ENCODE peak calls at places on chromosomes 16 and 17, in five cellular contexts. One of them, this sample, is unnamed.

GRCh38 chr16:31087971-31088370 is 772 bp downstream of the PRSS53 start:
- DNase-seq in cardiac muscle cell: no peak
- DNase-seq in Peyer's patch: no peak
- DNase-seq in aorta: no peak
- DNase-seq in H7: no peak
- DNase-seq in this sample: no peak

GRCh38 chr16:87441886-87442580 is 49.9 kb downstream of the MAP1LC3B start:
- DNase-seq in H7: no peak
- DNase-seq in cardiac muscle cell: no peak
- DNase-seq in aorta: no peak
- DNase-seq in Peyer's patch: no peak
- DNase-seq in this sample: no peak

GRCh38 chr16:11349599-11350276 is 4.5 kb downstream of the RMI2 start:
- DNase-seq in Peyer's patch: no peak
- DNase-seq in H7: peak
- DNase-seq in cardiac muscle cell: no peak
- DNase-seq in aorta: peak
- DNase-seq in this sample: no peak

GRCh38 chr17:20206068-20206467 is 196.9 kb downstream of the SPECC1 start:
- DNase-seq in cardiac muscle cell: no peak
- DNase-seq in Peyer's patch: no peak
- DNase-seq in aorta: peak
- DNase-seq in H7: no peak
- DNase-seq in this sample: no peak

GRCh38 chr17:45160505-45161287 is 979 bp upstream of the HEXIM2 start:
- DNase-seq in aorta: peak
- DNase-seq in H7: peak
- DNase-seq in cardiac muscle cell: peak
- DNase-seq in Peyer's patch: peak
- DNase-seq in this sample: peak

GRCh38 chr17:17241656-17242055 is 4.7 kb upstream of the FLCN start:
- DNase-seq in cardiac muscle cell: no peak
- DNase-seq in aorta: no peak
- DNase-seq in H7: no peak
- DNase-seq in Peyer's patch: no peak
- DNase-seq in this sample: no peak

GRCh38 chr16:77844801-77845200 is 56.4 kb downstream of the VAT1L start:
- DNase-seq in cardiac muscle cell: no peak
- DNase-seq in aorta: no peak
- DNase-seq in Peyer's patch: no peak
- DNase-seq in H7: no peak
- DNase-seq in this sample: no peak

GRCh38 chr17:19354123-19354522 is 8.4 kb downstream of the B9D1 start:
- DNase-seq in H7: no peak
- DNase-seq in aorta: peak
- DNase-seq in Peyer's patch: no peak
- DNase-seq in cardiac muscle cell: no peak
- DNase-seq in this sample: no peak

GRCh38 chr17:11209906-11210305 is 31.1 kb upstream of the SHISA6 start:
- DNase-seq in Peyer's patch: no peak
- DNase-seq in H7: no peak
- DNase-seq in aorta: no peak
- DNase-seq in cardiac muscle cell: no peak
- DNase-seq in this sample: no peak

GRCh38 chr16:27258241-27258734 is 10.3 kb downstream of the NSMCE1 start:
- DNase-seq in H7: no peak
- DNase-seq in Peyer's patch: no peak
- DNase-seq in aorta: no peak
- DNase-seq in cardiac muscle cell: no peak
- DNase-seq in this sample: no peak

GRCh38 chr16:46839986-46840443 is 9.0 kb upstream of the C16orf87 start:
- DNase-seq in Peyer's patch: no peak
- DNase-seq in cardiac muscle cell: no peak
- DNase-seq in aorta: no peak
- DNase-seq in H7: no peak
- DNase-seq in this sample: no peak

GRCh38 chr16:10988164-10988803 is 43.9 kb downstream of the CLEC16A start:
- DNase-seq in cardiac muscle cell: no peak
- DNase-seq in H7: peak
- DNase-seq in Peyer's patch: peak
- DNase-seq in aorta: no peak
- DNase-seq in this sample: no peak

GRCh38 chr16:8674413-8675022 is at the start of gene ABAT:
- DNase-seq in aorta: peak
- DNase-seq in cardiac muscle cell: peak
- DNase-seq in Peyer's patch: peak
- DNase-seq in H7: peak
- DNase-seq in this sample: peak

GRCh38 chr16:77330332-77331043 is 104.3 kb downstream of the ADAMTS18 start:
- DNase-seq in H7: no peak
- DNase-seq in aorta: no peak
- DNase-seq in Peyer's patch: no peak
- DNase-seq in cardiac muscle cell: no peak
- DNase-seq in this sample: no peak

GRCh38 chr17:64230551-64231408 is 32.3 kb downstream of the TEX2 start:
- DNase-seq in cardiac muscle cell: no peak
- DNase-seq in aorta: no peak
- DNase-seq in Peyer's patch: no peak
- DNase-seq in H7: no peak
- DNase-seq in this sample: no peak

GRCh38 chr16:28304214-28304613 is 11.9 kb downstream of the SBK1 start:
- DNase-seq in cardiac muscle cell: peak
- DNase-seq in aorta: no peak
- DNase-seq in Peyer's patch: no peak
- DNase-seq in H7: peak
- DNase-seq in this sample: no peak

GRCh38 chr17:49494937-49495841 is at the start of gene NGFR:
- DNase-seq in cardiac muscle cell: peak
- DNase-seq in H7: peak
- DNase-seq in Peyer's patch: peak
- DNase-seq in aorta: no peak
- DNase-seq in this sample: no peak
- H3K4me3 ChIP-seq in cardiac muscle cell: peak
- H3K4me3 ChIP-seq in H7: peak
- H3K4me3 ChIP-seq in Peyer's patch: peak
- H3K4me3 ChIP-seq in aorta: peak
- H3K4me3 ChIP-seq in this sample: peak

GRCh38 chr17:1200440-1200839 is 20.7 kb upstream of the ABR start:
- DNase-seq in Peyer's patch: no peak
- DNase-seq in aorta: no peak
- DNase-seq in H7: no peak
- DNase-seq in cardiac muscle cell: no peak
- DNase-seq in this sample: no peak

GRCh38 chr17:1201132-1201702 is 21.4 kb upstream of the ABR start:
- DNase-seq in Peyer's patch: peak
- DNase-seq in aorta: no peak
- DNase-seq in H7: peak
- DNase-seq in cardiac muscle cell: no peak
- DNase-seq in this sample: peak

GRCh38 chr17:1206016-1206787 is 26.4 kb upstream of the ABR start:
- DNase-seq in Peyer's patch: no peak
- DNase-seq in H7: no peak
- DNase-seq in cardiac muscle cell: no peak
- DNase-seq in aorta: peak
- DNase-seq in this sample: no peak

GRCh38 chr17:1203111-1203966 is 23.6 kb upstream of the ABR start:
- DNase-seq in Peyer's patch: peak
- DNase-seq in H7: peak
- DNase-seq in cardiac muscle cell: peak
- DNase-seq in aorta: peak
- DNase-seq in this sample: peak

GRCh38 chr17:1203967-1204291 is 24.1 kb upstream of the ABR start:
- DNase-seq in Peyer's patch: no peak
- DNase-seq in H7: no peak
- DNase-seq in cardiac muscle cell: no peak
- DNase-seq in aorta: no peak
- DNase-seq in this sample: no peak
- H3K4me3 ChIP-seq in Peyer's patch: peak
- H3K4me3 ChIP-seq in H7: peak
- H3K4me3 ChIP-seq in cardiac muscle cell: peak
- H3K4me3 ChIP-seq in aorta: peak
- H3K4me3 ChIP-seq in this sample: no peak

DNA sequence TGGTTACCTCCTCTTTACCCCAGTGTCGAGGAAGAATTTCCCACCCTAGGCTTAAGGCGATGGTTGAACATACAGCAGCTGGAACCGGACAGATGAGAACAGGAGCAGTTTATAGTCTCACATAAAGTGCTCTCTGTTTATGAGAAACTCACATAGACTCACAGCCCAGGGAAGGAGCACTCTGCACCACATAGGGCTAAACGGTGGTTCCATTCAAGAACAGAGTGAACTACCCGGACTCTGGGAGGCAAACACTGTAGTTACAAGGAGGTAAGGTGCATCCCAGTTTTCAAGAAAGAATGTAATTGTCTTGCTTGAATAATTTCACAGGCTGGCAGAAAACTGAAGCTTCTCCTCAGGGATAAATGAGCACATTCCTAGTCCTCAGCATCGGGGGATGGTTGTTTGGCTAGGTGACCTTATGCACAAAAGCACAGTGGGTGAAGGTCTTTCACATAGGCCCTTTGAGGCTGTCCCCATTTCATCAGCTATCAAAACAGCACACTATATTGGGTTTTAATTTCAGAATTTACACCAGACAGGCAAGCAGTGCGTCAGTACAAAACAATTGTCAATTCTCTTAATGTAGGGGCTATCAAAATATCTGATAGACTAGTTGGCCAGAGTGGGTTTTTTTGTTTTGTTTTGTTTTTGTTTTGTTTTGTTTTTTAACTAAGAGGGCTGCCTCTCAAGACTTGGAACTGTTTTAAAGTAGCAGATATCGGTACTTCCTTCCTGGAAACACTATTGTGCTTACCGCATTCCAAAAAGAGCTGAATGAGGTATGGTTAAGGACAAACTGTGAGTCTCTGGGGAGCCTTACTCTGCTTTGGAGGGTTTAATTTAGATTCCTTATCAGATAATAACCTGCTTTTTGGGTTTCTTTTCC is 918.1 kb upstream of the CDH8 start:
- DNase-seq in aorta: no peak
- DNase-seq in H7: peak
- DNase-seq in Peyer's patch: no peak
- DNase-seq in cardiac muscle cell: no peak
- DNase-seq in this sample: no peak
- H3K4me3 ChIP-seq in aorta: no peak
- H3K4me3 ChIP-seq in H7: no peak
- H3K4me3 ChIP-seq in Peyer's patch: no peak
- H3K4me3 ChIP-seq in cardiac muscle cell: no peak
- H3K4me3 ChIP-seq in this sample: no peak

GRCh38 chr17:78358538-78359215 is 1.2 kb downstream of the SOCS3 start:
- DNase-seq in H7: peak
- DNase-seq in aorta: no peak
- DNase-seq in cardiac muscle cell: peak
- DNase-seq in Peyer's patch: peak
- DNase-seq in this sample: peak

GRCh38 chr17:78355701-78356100 is 4.2 kb downstream of the SOCS3 start:
- DNase-seq in cardiac muscle cell: no peak
- DNase-seq in Peyer's patch: no peak
- DNase-seq in H7: no peak
- DNase-seq in aorta: no peak
- DNase-seq in this sample: no peak

GRCh38 chr17:78357687-78358537 is 2.0 kb downstream of the SOCS3 start:
- DNase-seq in H7: peak
- DNase-seq in cardiac muscle cell: no peak
- DNase-seq in Peyer's patch: no peak
- DNase-seq in aorta: no peak
- DNase-seq in this sample: no peak

GRCh38 chr17:78356163-78356713 is 3.6 kb downstream of the SOCS3 start:
- DNase-seq in cardiac muscle cell: peak
- DNase-seq in aorta: peak
- DNase-seq in H7: peak
- DNase-seq in Peyer's patch: peak
- DNase-seq in this sample: peak

DNA sequence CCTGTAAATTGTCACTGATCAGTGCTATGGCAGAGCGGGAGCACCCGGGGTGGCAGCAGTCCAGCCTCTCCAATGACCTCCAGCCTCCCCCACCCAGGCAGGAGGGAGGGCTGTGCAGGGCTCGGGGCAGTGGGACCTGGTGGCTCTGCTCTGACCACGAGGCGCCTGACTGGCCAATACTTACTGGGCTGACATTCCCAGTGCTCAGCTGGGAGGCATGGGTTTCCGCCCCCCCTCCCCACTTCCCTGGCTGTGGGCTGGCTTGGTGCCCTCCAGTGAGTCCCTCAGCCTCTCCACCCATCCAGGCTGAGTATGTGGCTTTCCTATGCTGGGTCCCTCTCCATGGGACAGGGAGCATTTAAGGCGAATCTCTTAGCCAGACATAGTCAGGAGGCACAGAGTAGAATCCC is 2.7 kb downstream of the SOCS3 start:
- DNase-seq in H7: peak
- DNase-seq in Peyer's patch: no peak
- DNase-seq in cardiac muscle cell: peak
- DNase-seq in aorta: peak
- DNase-seq in this sample: no peak
- H3K4me3 ChIP-seq in H7: peak
- H3K4me3 ChIP-seq in Peyer's patch: no peak
- H3K4me3 ChIP-seq in cardiac muscle cell: peak
- H3K4me3 ChIP-seq in aorta: no peak
- H3K4me3 ChIP-seq in this sample: peak

DNA sequence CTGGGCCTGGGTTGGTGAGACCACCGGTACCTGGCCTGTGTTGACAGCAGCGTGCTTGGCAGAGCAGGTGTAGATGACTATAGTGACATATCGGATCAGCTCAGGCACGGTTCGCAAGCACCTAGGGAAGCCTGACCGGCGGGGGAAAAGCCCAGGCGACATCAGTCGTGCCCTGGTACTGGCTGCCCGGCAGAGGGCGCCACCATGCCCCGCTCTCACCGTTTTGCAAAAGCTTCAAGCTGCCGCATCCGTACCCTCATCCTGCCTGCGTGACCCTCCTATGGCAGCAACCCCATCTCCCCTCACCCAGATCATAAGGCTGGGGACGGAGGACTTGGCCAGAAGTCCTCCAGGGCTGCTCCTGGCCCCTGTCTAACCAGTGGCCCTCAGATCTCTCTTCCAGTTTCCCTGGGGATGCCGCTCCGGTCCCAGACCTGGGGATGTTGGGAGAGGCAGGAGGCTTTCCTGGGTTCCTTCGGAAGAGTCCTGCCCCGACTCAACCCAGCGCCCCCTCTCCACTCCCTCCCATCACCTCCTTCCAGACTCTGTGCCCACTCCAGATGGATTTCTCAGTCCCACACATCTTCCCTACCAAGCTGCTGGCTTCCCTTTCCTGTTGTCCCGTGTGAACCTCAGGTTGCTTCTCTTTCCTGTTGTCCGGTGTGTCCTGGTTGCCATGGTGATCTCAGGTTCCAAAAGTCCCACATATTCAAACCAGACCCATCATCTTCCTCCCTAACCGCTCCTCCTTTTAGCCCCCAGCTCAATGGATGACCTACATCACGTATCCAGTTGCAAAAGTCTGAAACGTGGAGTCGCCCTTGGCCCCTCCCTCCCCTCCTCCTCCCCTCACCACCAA is 13.7 kb downstream of the ALOX12B start:
- DNase-seq in aorta: peak
- DNase-seq in Peyer's patch: peak
- DNase-seq in H7: peak
- DNase-seq in cardiac muscle cell: peak
- DNase-seq in this sample: peak
- H3K4me3 ChIP-seq in aorta: no peak
- H3K4me3 ChIP-seq in Peyer's patch: peak
- H3K4me3 ChIP-seq in H7: peak
- H3K4me3 ChIP-seq in cardiac muscle cell: peak
- H3K4me3 ChIP-seq in this sample: peak

GRCh38 chr16:83952940-83953795 is at the start of gene OSGIN1:
- DNase-seq in Peyer's patch: peak
- DNase-seq in cardiac muscle cell: peak
- DNase-seq in H7: peak
- DNase-seq in aorta: peak
- DNase-seq in this sample: no peak
- H3K4me3 ChIP-seq in Peyer's patch: peak
- H3K4me3 ChIP-seq in cardiac muscle cell: peak
- H3K4me3 ChIP-seq in H7: peak
- H3K4me3 ChIP-seq in aorta: peak
- H3K4me3 ChIP-seq in this sample: no peak